ENCODE peak calls at places on chromosomes 3 and 15, in six cellular contexts. One of them, this sample, is unnamed.
A peak's percentile ranks its signal among the peaks of the same experiment; 100 is the strongest.

GRCh38 chr3:153809097-153809496 is 312.1 kb upstream of the ARHGEF26 start:
- DNase-seq in mucosa of descending colon: no peak
- DNase-seq in lung: no peak
- DNase-seq in heart right ventricle: no peak
- DNase-seq in left ventricle myocardium inferior: no peak
- DNase-seq in fibroblast of lung: no peak
- DNase-seq in this sample: no peak

GRCh38 chr3:183455064-183455463 is 26.6 kb upstream of the MCF2L2 start:
- DNase-seq in left ventricle myocardium inferior: no peak
- DNase-seq in mucosa of descending colon: no peak
- DNase-seq in lung: no peak
- DNase-seq in heart right ventricle: no peak
- DNase-seq in fibroblast of lung: peak; percentile 21
- DNase-seq in this sample: no peak

GRCh38 chr15:99651023-99651807 is 82.0 kb downstream of the LYSMD4 start:
- DNase-seq in mucosa of descending colon: no peak
- DNase-seq in heart right ventricle: no peak
- DNase-seq in left ventricle myocardium inferior: no peak
- DNase-seq in lung: no peak
- DNase-seq in fibroblast of lung: peak; percentile 29
- DNase-seq in this sample: no peak

GRCh38 chr15:41928637-41929620 is 35.1 kb upstream of the SPTBN5 start:
- DNase-seq in fibroblast of lung: peak; percentile 42
- DNase-seq in left ventricle myocardium inferior: peak; percentile 63
- DNase-seq in lung: no peak
- DNase-seq in mucosa of descending colon: peak; percentile 42
- DNase-seq in heart right ventricle: peak; percentile 51
- DNase-seq in this sample: no peak

GRCh38 chr3:150078983-150079739 is 108.5 kb upstream of the PFN2 start:
- DNase-seq in left ventricle myocardium inferior: no peak
- DNase-seq in mucosa of descending colon: no peak
- DNase-seq in fibroblast of lung: peak; percentile 87
- DNase-seq in heart right ventricle: no peak
- DNase-seq in lung: no peak
- DNase-seq in this sample: no peak

GRCh38 chr3:114424337-114424736 is 130.5 kb downstream of the TIGIT start:
- DNase-seq in mucosa of descending colon: no peak
- DNase-seq in left ventricle myocardium inferior: no peak
- DNase-seq in lung: no peak
- DNase-seq in heart right ventricle: no peak
- DNase-seq in fibroblast of lung: no peak
- DNase-seq in this sample: no peak

GRCh38 chr3:109265300-109265699 is 51.0 kb downstream of the DPPA2 start:
- DNase-seq in fibroblast of lung: peak; percentile 51
- DNase-seq in mucosa of descending colon: peak; percentile 4
- DNase-seq in heart right ventricle: no peak
- DNase-seq in left ventricle myocardium inferior: no peak
- DNase-seq in lung: no peak
- DNase-seq in this sample: no peak

GRCh38 chr3:20776717-20777116 is 590.7 kb upstream of the SGO1 start:
- DNase-seq in mucosa of descending colon: no peak
- DNase-seq in left ventricle myocardium inferior: no peak
- DNase-seq in lung: no peak
- DNase-seq in fibroblast of lung: no peak
- DNase-seq in heart right ventricle: no peak
- DNase-seq in this sample: no peak

GRCh38 chr3:132290833-132291232 is 26.4 kb upstream of the ACP3 start:
- DNase-seq in mucosa of descending colon: peak; percentile 12
- DNase-seq in fibroblast of lung: peak; percentile 91
- DNase-seq in lung: no peak
- DNase-seq in left ventricle myocardium inferior: no peak
- DNase-seq in heart right ventricle: no peak
- DNase-seq in this sample: no peak

GRCh38 chr3:20511863-20512262 is 325.9 kb upstream of the SGO1 start:
- DNase-seq in fibroblast of lung: peak; percentile 75
- DNase-seq in mucosa of descending colon: no peak
- DNase-seq in lung: no peak
- DNase-seq in heart right ventricle: no peak
- DNase-seq in left ventricle myocardium inferior: no peak
- DNase-seq in this sample: no peak

GRCh38 chr15:26628879-26629529 is 143.9 kb downstream of the GABRB3 start:
- DNase-seq in mucosa of descending colon: peak; percentile 60
- DNase-seq in left ventricle myocardium inferior: peak; percentile 68
- DNase-seq in heart right ventricle: peak; percentile 64
- DNase-seq in lung: peak; percentile 80
- DNase-seq in fibroblast of lung: peak; percentile 73
- DNase-seq in this sample: no peak

DNA sequence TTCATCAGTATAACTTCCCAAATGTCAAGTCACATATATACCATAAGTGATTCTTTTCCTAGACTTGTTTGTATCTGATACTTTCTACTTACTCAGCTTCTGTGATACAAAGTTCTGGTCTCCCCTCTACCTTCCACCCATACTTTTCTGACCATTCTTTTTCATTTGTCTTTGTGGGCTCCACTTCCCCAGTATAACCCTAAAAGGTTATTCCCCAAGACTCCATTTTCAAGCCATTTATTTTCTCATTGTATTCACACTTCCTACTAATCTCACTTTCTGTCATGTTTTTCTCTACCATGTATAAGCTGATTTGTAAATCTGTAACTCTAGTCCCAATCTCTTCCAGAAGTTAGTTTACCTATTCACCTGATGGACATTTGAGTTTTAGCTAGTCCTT is 34.0 kb downstream of the IQCB1 start:
- DNase-seq in fibroblast of lung: no peak
- DNase-seq in mucosa of descending colon: no peak
- DNase-seq in lung: no peak
- DNase-seq in heart right ventricle: no peak
- DNase-seq in left ventricle myocardium inferior: no peak
- DNase-seq in this sample: no peak
- H3K4me1 ChIP-seq in fibroblast of lung: no peaks in the 10 kb centered on the region
- H3K4me1 ChIP-seq in mucosa of descending colon: peaks cover 3% of the 10 kb centered on the region
- H3K4me1 ChIP-seq in lung: no peaks in the 10 kb centered on the region
- H3K4me1 ChIP-seq in heart right ventricle: no peaks in the 10 kb centered on the region
- H3K4me1 ChIP-seq in left ventricle myocardium inferior: no peaks in the 10 kb centered on the region
- H3K4me1 ChIP-seq in this sample: no peaks in the 10 kb centered on the region

GRCh38 chr3:99879275-99879674 is 61.6 kb downstream of the CMSS1 start:
- DNase-seq in lung: no peak
- DNase-seq in mucosa of descending colon: no peak
- DNase-seq in heart right ventricle: no peak
- DNase-seq in fibroblast of lung: no peak
- DNase-seq in left ventricle myocardium inferior: no peak
- DNase-seq in this sample: no peak

GRCh38 chr3:99877180-99877579 is 59.5 kb downstream of the CMSS1 start:
- DNase-seq in fibroblast of lung: no peak
- DNase-seq in mucosa of descending colon: no peak
- DNase-seq in left ventricle myocardium inferior: no peak
- DNase-seq in heart right ventricle: no peak
- DNase-seq in lung: no peak
- DNase-seq in this sample: no peak

GRCh38 chr3:99875573-99875924 is 57.9 kb downstream of the CMSS1 start:
- DNase-seq in lung: no peak
- DNase-seq in mucosa of descending colon: peak; percentile 15
- DNase-seq in left ventricle myocardium inferior: no peak
- DNase-seq in fibroblast of lung: peak; percentile 87
- DNase-seq in heart right ventricle: no peak
- DNase-seq in this sample: no peak

GRCh38 chr3:99878005-99878404 is 60.3 kb downstream of the CMSS1 start:
- DNase-seq in lung: no peak
- DNase-seq in left ventricle myocardium inferior: no peak
- DNase-seq in fibroblast of lung: peak; percentile 74
- DNase-seq in heart right ventricle: no peak
- DNase-seq in mucosa of descending colon: no peak
- DNase-seq in this sample: no peak

DNA sequence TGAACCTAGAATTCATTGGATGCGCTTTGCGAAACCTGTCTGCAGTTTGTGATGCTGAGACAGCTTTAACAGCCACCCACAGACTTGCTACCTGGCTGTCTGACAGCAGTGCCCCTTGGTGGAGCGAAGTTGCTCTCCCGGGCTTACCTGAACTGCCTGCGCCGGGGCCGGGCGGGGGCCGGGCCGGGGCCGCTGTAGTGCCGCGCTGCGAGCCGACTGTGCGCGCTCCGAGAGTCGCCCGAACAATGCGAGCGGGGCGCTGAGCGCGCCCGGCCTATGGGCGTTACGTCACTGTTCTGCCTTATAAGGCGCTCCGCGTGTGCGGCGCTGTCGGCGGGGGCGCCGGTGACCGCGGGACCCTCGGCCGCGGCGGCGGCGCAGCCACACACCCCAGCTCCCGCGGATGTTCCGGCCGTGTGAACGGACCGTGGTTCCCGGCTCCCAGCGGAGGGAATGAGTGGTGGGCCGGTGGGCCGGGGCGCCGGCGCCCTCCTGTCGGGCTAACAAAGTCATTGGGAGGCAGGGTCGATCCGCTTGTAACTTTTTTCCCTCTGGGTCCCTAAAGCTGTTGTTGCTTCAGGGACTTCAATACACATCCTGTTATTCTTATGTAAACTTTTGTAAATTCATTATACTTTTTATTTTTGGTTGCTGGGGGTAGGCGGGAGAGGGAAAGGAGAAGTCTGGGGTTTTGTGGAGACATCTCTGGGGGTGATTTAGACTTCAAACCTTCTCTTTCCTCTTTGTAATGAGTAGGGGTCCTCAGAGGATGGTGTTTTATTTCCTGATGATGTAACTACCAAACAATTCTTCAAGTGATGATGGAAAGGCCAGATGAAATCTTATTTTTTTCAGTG is 58.5 kb downstream of the CMSS1 start:
- DNase-seq in left ventricle myocardium inferior: peak; percentile 85
- DNase-seq in fibroblast of lung: peak; percentile 78
- DNase-seq in lung: peak; percentile 80
- DNase-seq in mucosa of descending colon: peak; percentile 81
- DNase-seq in heart right ventricle: peak; percentile 86
- DNase-seq in this sample: peak; percentile 82
- TF ChIP-seq CTCF in left ventricle myocardium inferior: peak; percentile 20
- TF ChIP-seq CTCF in fibroblast of lung: no peak
- TF ChIP-seq CTCF in lung: no peak
- TF ChIP-seq CTCF in mucosa of descending colon: no peak
- TF ChIP-seq CTCF in heart right ventricle: no peak
- TF ChIP-seq CTCF in this sample: no peak

GRCh38 chr15:38263996-38264395 is 11.4 kb downstream of the SPRED1 start:
- DNase-seq in left ventricle myocardium inferior: no peak
- DNase-seq in mucosa of descending colon: no peak
- DNase-seq in lung: no peak
- DNase-seq in heart right ventricle: no peak
- DNase-seq in fibroblast of lung: peak; percentile 67
- DNase-seq in this sample: no peak
- H3K4me3 ChIP-seq in left ventricle myocardium inferior: no peak overlapping the region
- H3K4me3 ChIP-seq in mucosa of descending colon: no peak overlapping the region
- H3K4me3 ChIP-seq in lung: no peak overlapping the region
- H3K4me3 ChIP-seq in heart right ventricle: no peak overlapping the region
- H3K4me3 ChIP-seq in fibroblast of lung: no peak overlapping the region
- H3K4me3 ChIP-seq in this sample: no peak overlapping the region

DNA sequence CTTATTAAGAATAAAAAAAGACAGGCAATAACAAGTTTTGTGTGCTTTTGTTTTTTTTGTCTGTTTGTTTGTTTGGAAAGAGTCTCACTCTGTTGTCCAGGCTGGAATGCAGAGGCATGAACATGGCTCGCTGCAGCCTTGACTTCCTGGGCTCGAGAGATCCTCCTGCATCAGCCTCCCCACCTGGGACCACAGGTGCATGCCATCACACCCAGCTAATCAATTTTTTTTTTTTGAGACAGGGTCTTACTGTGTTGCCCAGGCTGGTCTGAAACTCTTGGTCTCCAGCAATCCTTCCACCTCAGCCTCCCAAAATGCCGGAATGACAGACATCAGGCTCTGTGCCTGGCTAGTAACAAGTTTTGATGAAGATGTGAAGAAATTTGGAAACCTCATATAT is 73.1 kb upstream of the GCNT3 start:
- DNase-seq in fibroblast of lung: no peak
- DNase-seq in left ventricle myocardium inferior: no peak
- DNase-seq in heart right ventricle: no peak
- DNase-seq in mucosa of descending colon: no peak
- DNase-seq in lung: no peak
- DNase-seq in this sample: no peak
- H3K4me1 ChIP-seq in fibroblast of lung: no peaks in the 10 kb centered on the region
- H3K4me1 ChIP-seq in left ventricle myocardium inferior: no peaks in the 10 kb centered on the region
- H3K4me1 ChIP-seq in heart right ventricle: no peaks in the 10 kb centered on the region
- H3K4me1 ChIP-seq in mucosa of descending colon: peaks cover 9% of the 10 kb centered on the region
- H3K4me1 ChIP-seq in lung: no peaks in the 10 kb centered on the region
- H3K4me1 ChIP-seq in this sample: peaks cover 42% of the 10 kb centered on the region

GRCh38 chr3:112333002-112333385 is at the start of gene CD200:
- DNase-seq in mucosa of descending colon: peak; percentile 68
- DNase-seq in heart right ventricle: peak; percentile 46
- DNase-seq in fibroblast of lung: peak; percentile 50
- DNase-seq in lung: peak; percentile 35
- DNase-seq in left ventricle myocardium inferior: peak; percentile 37
- DNase-seq in this sample: peak; percentile 68
- TF ChIP-seq CTCF in mucosa of descending colon: no peak
- TF ChIP-seq CTCF in heart right ventricle: no peak
- TF ChIP-seq CTCF in fibroblast of lung: peak; percentile 4
- TF ChIP-seq CTCF in lung: no peak
- TF ChIP-seq CTCF in left ventricle myocardium inferior: no peak
- TF ChIP-seq CTCF in this sample: no peak

GRCh38 chr15:78616506-78616905 is 4.3 kb downstream of the CHRNA3 start:
- DNase-seq in fibroblast of lung: no peak
- DNase-seq in lung: no peak
- DNase-seq in heart right ventricle: no peak
- DNase-seq in mucosa of descending colon: no peak
- DNase-seq in left ventricle myocardium inferior: no peak
- DNase-seq in this sample: no peak
- H3K4me3 ChIP-seq in fibroblast of lung: no peak overlapping the region
- H3K4me3 ChIP-seq in lung: no peak overlapping the region
- H3K4me3 ChIP-seq in heart right ventricle: no peak overlapping the region
- H3K4me3 ChIP-seq in mucosa of descending colon: no peak overlapping the region
- H3K4me3 ChIP-seq in left ventricle myocardium inferior: no peak overlapping the region
- H3K4me3 ChIP-seq in this sample: no peak overlapping the region

This sample was measured in transverse colon.